ENCODE peak calls at places on chromosomes 1 and 21, in eight cellular contexts. One of them, this sample, is unnamed.
A peak's percentile ranks its signal among the peaks of the same experiment; 100 is the strongest.

GRCh38 chr1:231626951-231627614 is 493 bp downstream of the DISC1 start:
- DNase-seq in stimulated activated CD4-positive, alpha-beta T cell treated with anti-CD3 and anti-CD28 coated beads, Interleukin-15, amount 100 ng/mL, for 1 hour: no peak
- DNase-seq in posterior cingulate gyrus: peak; percentile 44
- DNase-seq in astrocyte of the spinal cord: peak; percentile 39
- DNase-seq in effector CD4-positive, alpha-beta T cell: no peak
- DNase-seq in endodermal cell: peak; percentile 91
- DNase-seq in T-helper 9 cell: peak; percentile 25
- DNase-seq in NCI-H1092: no peak
- DNase-seq in this sample: no peak

GRCh38 chr21:14235101-14235500 is 19.1 kb downstream of the RBM11 start:
- DNase-seq in stimulated activated CD4-positive, alpha-beta T cell treated with anti-CD3 and anti-CD28 coated beads, Interleukin-15, amount 100 ng/mL, for 1 hour: no peak
- DNase-seq in posterior cingulate gyrus: no peak
- DNase-seq in astrocyte of the spinal cord: no peak
- DNase-seq in effector CD4-positive, alpha-beta T cell: no peak
- DNase-seq in endodermal cell: no peak
- DNase-seq in T-helper 9 cell: no peak
- DNase-seq in NCI-H1092: no peak
- DNase-seq in this sample: no peak

GRCh38 chr1:169968174-169968573 is 74.5 kb upstream of the SCYL3 start:
- DNase-seq in stimulated activated CD4-positive, alpha-beta T cell treated with anti-CD3 and anti-CD28 coated beads, Interleukin-15, amount 100 ng/mL, for 1 hour: no peak
- DNase-seq in posterior cingulate gyrus: no peak
- DNase-seq in astrocyte of the spinal cord: no peak
- DNase-seq in effector CD4-positive, alpha-beta T cell: no peak
- DNase-seq in endodermal cell: no peak
- DNase-seq in T-helper 9 cell: no peak
- DNase-seq in NCI-H1092: no peak
- DNase-seq in this sample: no peak

GRCh38 chr1:20788489-20788795 is 1.3 kb upstream of the HP1BP3 start:
- DNase-seq in stimulated activated CD4-positive, alpha-beta T cell treated with anti-CD3 and anti-CD28 coated beads, Interleukin-15, amount 100 ng/mL, for 1 hour: no peak
- DNase-seq in posterior cingulate gyrus: no peak
- DNase-seq in astrocyte of the spinal cord: no peak
- DNase-seq in effector CD4-positive, alpha-beta T cell: no peak
- DNase-seq in endodermal cell: no peak
- DNase-seq in T-helper 9 cell: no peak
- DNase-seq in NCI-H1092: no peak
- DNase-seq in this sample: no peak

GRCh38 chr1:114234408-114235119 is 80.9 kb upstream of the SYT6 start:
- DNase-seq in stimulated activated CD4-positive, alpha-beta T cell treated with anti-CD3 and anti-CD28 coated beads, Interleukin-15, amount 100 ng/mL, for 1 hour: no peak
- DNase-seq in posterior cingulate gyrus: no peak
- DNase-seq in astrocyte of the spinal cord: no peak
- DNase-seq in effector CD4-positive, alpha-beta T cell: no peak
- DNase-seq in endodermal cell: no peak
- DNase-seq in T-helper 9 cell: no peak
- DNase-seq in NCI-H1092: no peak
- DNase-seq in this sample: no peak

GRCh38 chr1:73673980-73674379 is 524.0 kb downstream of the LRRIQ3 start:
- DNase-seq in stimulated activated CD4-positive, alpha-beta T cell treated with anti-CD3 and anti-CD28 coated beads, Interleukin-15, amount 100 ng/mL, for 1 hour: no peak
- DNase-seq in posterior cingulate gyrus: no peak
- DNase-seq in astrocyte of the spinal cord: peak; percentile 28
- DNase-seq in effector CD4-positive, alpha-beta T cell: no peak
- DNase-seq in endodermal cell: no peak
- DNase-seq in T-helper 9 cell: no peak
- DNase-seq in NCI-H1092: no peak
- DNase-seq in this sample: no peak

GRCh38 chr21:18460979-18461378 is 57.4 kb upstream of the TMPRSS15 start:
- DNase-seq in stimulated activated CD4-positive, alpha-beta T cell treated with anti-CD3 and anti-CD28 coated beads, Interleukin-15, amount 100 ng/mL, for 1 hour: no peak
- DNase-seq in posterior cingulate gyrus: no peak
- DNase-seq in astrocyte of the spinal cord: no peak
- DNase-seq in effector CD4-positive, alpha-beta T cell: no peak
- DNase-seq in endodermal cell: no peak
- DNase-seq in T-helper 9 cell: no peak
- DNase-seq in NCI-H1092: no peak
- DNase-seq in this sample: no peak

GRCh38 chr1:209116705-209117104 is 466.8 kb upstream of the CAMK1G start:
- DNase-seq in stimulated activated CD4-positive, alpha-beta T cell treated with anti-CD3 and anti-CD28 coated beads, Interleukin-15, amount 100 ng/mL, for 1 hour: no peak
- DNase-seq in posterior cingulate gyrus: no peak
- DNase-seq in astrocyte of the spinal cord: no peak
- DNase-seq in effector CD4-positive, alpha-beta T cell: no peak
- DNase-seq in endodermal cell: no peak
- DNase-seq in T-helper 9 cell: no peak
- DNase-seq in NCI-H1092: no peak
- DNase-seq in this sample: no peak

GRCh38 chr1:33974147-33974546 is 110.3 kb downstream of the HMGB4 start:
- DNase-seq in stimulated activated CD4-positive, alpha-beta T cell treated with anti-CD3 and anti-CD28 coated beads, Interleukin-15, amount 100 ng/mL, for 1 hour: no peak
- DNase-seq in posterior cingulate gyrus: peak; percentile 45
- DNase-seq in astrocyte of the spinal cord: no peak
- DNase-seq in effector CD4-positive, alpha-beta T cell: no peak
- DNase-seq in endodermal cell: no peak
- DNase-seq in T-helper 9 cell: no peak
- DNase-seq in NCI-H1092: peak; percentile 54
- DNase-seq in this sample: no peak

GRCh38 chr1:186188004-186188539 is 187.0 kb downstream of the TPR start:
- DNase-seq in stimulated activated CD4-positive, alpha-beta T cell treated with anti-CD3 and anti-CD28 coated beads, Interleukin-15, amount 100 ng/mL, for 1 hour: no peak
- DNase-seq in posterior cingulate gyrus: no peak
- DNase-seq in astrocyte of the spinal cord: peak; percentile 93
- DNase-seq in effector CD4-positive, alpha-beta T cell: no peak
- DNase-seq in endodermal cell: no peak
- DNase-seq in T-helper 9 cell: no peak
- DNase-seq in NCI-H1092: no peak
- DNase-seq in this sample: no peak

GRCh38 chr1:43034778-43035177 is 76.1 kb upstream of the SLC2A1 start:
- DNase-seq in stimulated activated CD4-positive, alpha-beta T cell treated with anti-CD3 and anti-CD28 coated beads, Interleukin-15, amount 100 ng/mL, for 1 hour: no peak
- DNase-seq in posterior cingulate gyrus: no peak
- DNase-seq in astrocyte of the spinal cord: no peak
- DNase-seq in effector CD4-positive, alpha-beta T cell: no peak
- DNase-seq in endodermal cell: no peak
- DNase-seq in T-helper 9 cell: no peak
- DNase-seq in NCI-H1092: no peak
- DNase-seq in this sample: no peak

GRCh38 chr1:68675336-68675735 is 178.5 kb upstream of the DEPDC1 start:
- DNase-seq in stimulated activated CD4-positive, alpha-beta T cell treated with anti-CD3 and anti-CD28 coated beads, Interleukin-15, amount 100 ng/mL, for 1 hour: no peak
- DNase-seq in posterior cingulate gyrus: no peak
- DNase-seq in astrocyte of the spinal cord: peak; percentile 16
- DNase-seq in effector CD4-positive, alpha-beta T cell: no peak
- DNase-seq in endodermal cell: no peak
- DNase-seq in T-helper 9 cell: no peak
- DNase-seq in NCI-H1092: no peak
- DNase-seq in this sample: no peak

GRCh38 chr1:71222668-71223067 is 141.8 kb upstream of the ZRANB2 start:
- DNase-seq in stimulated activated CD4-positive, alpha-beta T cell treated with anti-CD3 and anti-CD28 coated beads, Interleukin-15, amount 100 ng/mL, for 1 hour: no peak
- DNase-seq in posterior cingulate gyrus: no peak
- DNase-seq in astrocyte of the spinal cord: peak; percentile 25
- DNase-seq in effector CD4-positive, alpha-beta T cell: no peak
- DNase-seq in endodermal cell: no peak
- DNase-seq in T-helper 9 cell: no peak
- DNase-seq in NCI-H1092: no peak
- DNase-seq in this sample: no peak

GRCh38 chr1:187631984-187632383 is 803.2 kb downstream of the PLA2G4A start:
- DNase-seq in stimulated activated CD4-positive, alpha-beta T cell treated with anti-CD3 and anti-CD28 coated beads, Interleukin-15, amount 100 ng/mL, for 1 hour: no peak
- DNase-seq in posterior cingulate gyrus: no peak
- DNase-seq in astrocyte of the spinal cord: no peak
- DNase-seq in effector CD4-positive, alpha-beta T cell: no peak
- DNase-seq in endodermal cell: peak; percentile 80
- DNase-seq in T-helper 9 cell: no peak
- DNase-seq in NCI-H1092: no peak
- DNase-seq in this sample: no peak

GRCh38 chr1:162019006-162019405 is 4.7 kb downstream of the OLFML2B start:
- DNase-seq in stimulated activated CD4-positive, alpha-beta T cell treated with anti-CD3 and anti-CD28 coated beads, Interleukin-15, amount 100 ng/mL, for 1 hour: no peak
- DNase-seq in posterior cingulate gyrus: no peak
- DNase-seq in astrocyte of the spinal cord: peak; percentile 76
- DNase-seq in effector CD4-positive, alpha-beta T cell: no peak
- DNase-seq in endodermal cell: no peak
- DNase-seq in T-helper 9 cell: no peak
- DNase-seq in NCI-H1092: peak; percentile 76
- DNase-seq in this sample: no peak

This sample was measured in effector CD8-positive, alpha-beta T cell.